ENCODE peak calls at places on chromosomes 3 and 15, in four cellular contexts. W is mammary epithelial cell, A is GM23338, K is mesendoderm. I is an unnamed sample. For H3K4me1, the result is how much of the 10 kb centered on the place peaks cover.

GRCh38 chr3:69058180-69058946 is 6.2 kb upstream of the TMF1 start:
- DNase-seq in A (no peak), K (no peak), W (no peak), I (no peak)

GRCh38 chr15:95520511-95520910 is 810.0 kb upstream of the NR2F2 start:
- DNase-seq in A (no peak), W (peak), K (no peak), I (no peak)

GRCh38 chr3:10558726-10559125 is 53.3 kb upstream of the ATP2B2 start:
- DNase-seq in A (no peak), K (no peak), W (no peak), I (no peak)

GRCh38 chr3:189773056-189773455 is 141.9 kb downstream of the TP63 start:
- DNase-seq in K (no peak), W (no peak), A (no peak), I (peak)

GRCh38 chr15:47609693-47610092 is 107.6 kb upstream of the SEMA6D start:
- DNase-seq in K (no peak), A (no peak), W (no peak), I (no peak)

GRCh38 chr3:79406175-79406574 is 361.6 kb downstream of the ROBO1 start:
- DNase-seq in K (peak), A (peak), W (no peak), I (peak)

GRCh38 chr3:128382221-128382807 is 84.4 kb downstream of the DNAJB8 start:
- DNase-seq in W (no peak), K (no peak), A (no peak), I (no peak)

GRCh38 chr15:99238849-99239248 is 10.5 kb downstream of the TTC23 start:
- DNase-seq in W (no peak), K (no peak), A (no peak), I (no peak)

GRCh38 chr3:194265505-194265892 is 85.6 kb downstream of the CPN2 start:
- DNase-seq in A (no peak), K (no peak), W (peak), I (no peak)

GRCh38 chr15:39426552-39427532 is 154.0 kb upstream of the THBS1 start:
- DNase-seq in A (no peak), W (peak), K (no peak), I (peak)

GRCh38 chr3:12730511-12731234 is 28.4 kb downstream of the TMEM40 start:
- DNase-seq in K (no peak), W (peak), A (no peak), I (no peak)

GRCh38 chr3:153746211-153746610 is 375.0 kb upstream of the ARHGEF26 start:
- DNase-seq in A (no peak), K (no peak), W (no peak), I (no peak)

GRCh38 chr3:81395739-81396138 is 365.7 kb downstream of the GBE1 start:
- DNase-seq in W (no peak), K (peak), A (peak), I (peak)

GRCh38 chr3:63774776-63775175 is 44.3 kb upstream of the C3orf49 start:
- DNase-seq in W (no peak), K (no peak), A (no peak), I (no peak)

GRCh38 chr3:53168175-53168923 is 7.3 kb downstream of the PRKCD start:
- DNase-seq in A (no peak), K (no peak), W (no peak), I (no peak)
- H3K4me1 ChIP-seq in A (under half), K (under half), W (under half), I (under half)

GRCh38 chr15:74399511-74400312 is 32.3 kb upstream of the CYP11A1 start:
- DNase-seq in A (no peak), W (peak), K (no peak), I (no peak)
- H3K4me2 ChIP-seq in A (no peak), W (peak), K (no peak), I (no peak)

GRCh38 chr3:191338177-191338488 is 7.8 kb upstream of the UTS2B start:
- DNase-seq in W (no peak), K (no peak), A (no peak), I (no peak)
- H3K4me1 ChIP-seq in W (under half), K (under half), A (under half), I (under half)

DNA sequence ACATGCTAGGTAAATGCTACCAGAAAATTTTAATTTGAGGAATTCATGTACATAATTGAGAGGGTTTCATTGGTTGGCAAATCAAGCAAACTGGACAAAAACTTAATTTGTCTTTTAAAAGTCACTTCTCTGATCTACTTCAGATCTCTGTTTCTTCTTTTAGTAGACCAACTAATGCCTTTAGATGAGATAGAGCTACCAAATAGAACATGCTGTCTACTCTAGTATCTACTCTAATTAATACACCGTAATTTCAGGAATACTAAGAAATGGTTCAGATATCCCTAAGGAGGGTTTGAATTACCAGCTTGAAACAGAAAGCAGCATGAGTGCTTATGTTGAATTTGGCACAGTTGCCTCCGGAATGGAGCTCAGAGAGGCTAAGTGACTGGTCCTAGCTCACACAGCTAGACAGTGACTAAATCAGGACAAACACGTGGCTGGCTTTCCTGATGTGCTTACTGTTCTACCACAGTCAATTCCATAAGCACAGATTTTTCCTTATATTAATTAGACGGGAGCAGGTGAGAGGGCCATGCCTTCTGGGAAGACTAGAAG is 225.1 kb downstream of the ITPR1 start:
- DNase-seq in K (no peak), A (no peak), W (no peak), I (no peak)
- H3K4me2 ChIP-seq in K (no peak), A (no peak), W (no peak), I (no peak)

GRCh38 chr15:64155802-64156651 is 4.5 kb downstream of the SNX22 start:
- DNase-seq in W (no peak), A (no peak), K (no peak), I (no peak)

GRCh38 chr15:64153480-64154367 is 2.2 kb downstream of the SNX22 start:
- DNase-seq in K (peak), A (peak), W (peak), I (peak)

GRCh38 chr15:64158363-64159134 is 4.3 kb downstream of the PPIB start:
- DNase-seq in W (no peak), A (no peak), K (peak), I (no peak)

GRCh38 chr15:64156652-64157331 is 5.3 kb downstream of the SNX22 start:
- DNase-seq in W (no peak), A (no peak), K (no peak), I (no peak)

GRCh38 chr15:64157599-64158125 is 5.2 kb downstream of the PPIB start:
- DNase-seq in A (no peak), K (no peak), W (no peak), I (no peak)
- H3K4me1 ChIP-seq in A (under half), K (under half), W (under half), I (under half)

GRCh38 chr15:68209735-68210408 is 4.7 kb upstream of the CALML4 start:
- DNase-seq in W (no peak), K (no peak), A (no peak), I (no peak)
- H3K4me2 ChIP-seq in W (no peak), K (no peak), A (no peak), I (no peak)